ENCODE peak calls at places on chromosomes 16 and 17, in eight cellular contexts. One of them, this sample, is unnamed.

GRCh38 chr16:85067431-85067830 is 39.8 kb downstream of the KIAA0513 start:
- DNase-seq in IMR-90: no peak
- DNase-seq in HFFc6: no peak
- DNase-seq in lower leg skin: no peak
- DNase-seq in neural crest cell: no peak
- DNase-seq in fibroblast of the aortic adventitia: no peak
- DNase-seq in AG04450: no peak
- DNase-seq in astrocyte of the spinal cord: no peak
- DNase-seq in this sample: no peak

GRCh38 chr17:74096456-74096855 is 107.0 kb upstream of the RPL38 start:
- DNase-seq in IMR-90: no peak
- DNase-seq in HFFc6: no peak
- DNase-seq in lower leg skin: no peak
- DNase-seq in neural crest cell: no peak
- DNase-seq in fibroblast of the aortic adventitia: no peak
- DNase-seq in AG04450: no peak
- DNase-seq in astrocyte of the spinal cord: no peak
- DNase-seq in this sample: no peak

GRCh38 chr17:29590261-29590978 is 972 bp upstream of the GIT1 start:
- DNase-seq in IMR-90: peak; percentile 58
- DNase-seq in HFFc6: peak; percentile 47
- DNase-seq in lower leg skin: peak; percentile 17
- DNase-seq in neural crest cell: no peak
- DNase-seq in fibroblast of the aortic adventitia: peak; percentile 66
- DNase-seq in AG04450: no peak
- DNase-seq in astrocyte of the spinal cord: peak; percentile 53
- DNase-seq in this sample: no peak

GRCh38 chr17:57667461-57667923 is 77.6 kb downstream of the CCDC182 start:
- DNase-seq in IMR-90: no peak
- DNase-seq in HFFc6: no peak
- DNase-seq in lower leg skin: no peak
- DNase-seq in neural crest cell: no peak
- DNase-seq in fibroblast of the aortic adventitia: no peak
- DNase-seq in AG04450: no peak
- DNase-seq in astrocyte of the spinal cord: no peak
- DNase-seq in this sample: no peak

GRCh38 chr16:87410530-87410929 is 18.4 kb downstream of the MAP1LC3B start:
- DNase-seq in IMR-90: no peak
- DNase-seq in HFFc6: no peak
- DNase-seq in lower leg skin: no peak
- DNase-seq in neural crest cell: no peak
- DNase-seq in fibroblast of the aortic adventitia: no peak
- DNase-seq in AG04450: no peak
- DNase-seq in astrocyte of the spinal cord: no peak
- DNase-seq in this sample: no peak

GRCh38 chr16:19783363-19783762 is 65.3 kb downstream of the IQCK start:
- DNase-seq in IMR-90: no peak
- DNase-seq in HFFc6: no peak
- DNase-seq in lower leg skin: no peak
- DNase-seq in neural crest cell: no peak
- DNase-seq in fibroblast of the aortic adventitia: peak; percentile 39
- DNase-seq in AG04450: no peak
- DNase-seq in astrocyte of the spinal cord: no peak
- DNase-seq in this sample: peak; percentile 22

GRCh38 chr17:27458524-27458908 is 2.3 kb downstream of the KSR1 start:
- DNase-seq in IMR-90: no peak
- DNase-seq in HFFc6: no peak
- DNase-seq in lower leg skin: no peak
- DNase-seq in neural crest cell: no peak
- DNase-seq in fibroblast of the aortic adventitia: no peak
- DNase-seq in AG04450: no peak
- DNase-seq in astrocyte of the spinal cord: peak; percentile 39
- DNase-seq in this sample: no peak

GRCh38 chr17:78618264-78619066 is 41.3 kb upstream of the DNAH17 start:
- DNase-seq in IMR-90: no peak
- DNase-seq in HFFc6: no peak
- DNase-seq in lower leg skin: peak; percentile 31
- DNase-seq in neural crest cell: no peak
- DNase-seq in fibroblast of the aortic adventitia: peak; percentile 63
- DNase-seq in AG04450: no peak
- DNase-seq in astrocyte of the spinal cord: no peak
- DNase-seq in this sample: no peak

GRCh38 chr17:68319420-68320162 is 28.3 kb downstream of the ARSG start:
- DNase-seq in IMR-90: no peak
- DNase-seq in HFFc6: no peak
- DNase-seq in lower leg skin: no peak
- DNase-seq in neural crest cell: no peak
- DNase-seq in fibroblast of the aortic adventitia: no peak
- DNase-seq in AG04450: no peak
- DNase-seq in astrocyte of the spinal cord: no peak
- DNase-seq in this sample: no peak

GRCh38 chr16:11682655-11683096 is 14.4 kb downstream of the SNN start:
- DNase-seq in IMR-90: peak; percentile 99
- DNase-seq in HFFc6: peak; percentile 89
- DNase-seq in lower leg skin: no peak
- DNase-seq in neural crest cell: no peak
- DNase-seq in fibroblast of the aortic adventitia: peak; percentile 89
- DNase-seq in AG04450: peak; percentile 83
- DNase-seq in astrocyte of the spinal cord: peak; percentile 92
- DNase-seq in this sample: no peak

GRCh38 chr16:9824191-9824590 is 358.0 kb downstream of the GRIN2A start:
- DNase-seq in IMR-90: no peak
- DNase-seq in HFFc6: no peak
- DNase-seq in lower leg skin: no peak
- DNase-seq in neural crest cell: no peak
- DNase-seq in fibroblast of the aortic adventitia: no peak
- DNase-seq in AG04450: no peak
- DNase-seq in astrocyte of the spinal cord: no peak
- DNase-seq in this sample: no peak

GRCh38 chr17:82238562-82239201 is 9.8 kb downstream of the SLC16A3 start:
- DNase-seq in IMR-90: peak; percentile 66
- DNase-seq in HFFc6: peak; percentile 81
- DNase-seq in lower leg skin: peak; percentile 78
- DNase-seq in neural crest cell: no peak
- DNase-seq in fibroblast of the aortic adventitia: peak; percentile 55
- DNase-seq in AG04450: no peak
- DNase-seq in astrocyte of the spinal cord: peak; percentile 76
- DNase-seq in this sample: no peak
- TF ChIP-seq CTCF in IMR-90: no peak
- TF ChIP-seq CTCF in HFFc6: no peak
- TF ChIP-seq CTCF in lower leg skin: no peak
- TF ChIP-seq CTCF in neural crest cell: no peak
- TF ChIP-seq CTCF in fibroblast of the aortic adventitia: no peak
- TF ChIP-seq CTCF in AG04450: no peak
- TF ChIP-seq CTCF in astrocyte of the spinal cord: no peak
- TF ChIP-seq CTCF in this sample: no peak

GRCh38 chr16:88924834-88925539 is 52.0 kb downstream of the CBFA2T3 start:
- DNase-seq in IMR-90: peak; percentile 73
- DNase-seq in HFFc6: peak; percentile 52
- DNase-seq in lower leg skin: no peak
- DNase-seq in neural crest cell: no peak
- DNase-seq in fibroblast of the aortic adventitia: peak; percentile 86
- DNase-seq in AG04450: peak; percentile 20
- DNase-seq in astrocyte of the spinal cord: peak; percentile 82
- DNase-seq in this sample: no peak
- TF ChIP-seq CTCF in IMR-90: peak; percentile 58
- TF ChIP-seq CTCF in HFFc6: peak; percentile 50
- TF ChIP-seq CTCF in lower leg skin: no peak
- TF ChIP-seq CTCF in neural crest cell: peak; percentile 33
- TF ChIP-seq CTCF in fibroblast of the aortic adventitia: peak; percentile 54
- TF ChIP-seq CTCF in AG04450: peak; percentile 51
- TF ChIP-seq CTCF in astrocyte of the spinal cord: peak; percentile 55
- TF ChIP-seq CTCF in this sample: no peak

GRCh38 chr16:30956601-30957455 is 726 bp upstream of the SETD1A start:
- DNase-seq in IMR-90: peak; percentile 81
- DNase-seq in HFFc6: peak; percentile 87
- DNase-seq in lower leg skin: peak; percentile 67
- DNase-seq in neural crest cell: peak; percentile 82
- DNase-seq in fibroblast of the aortic adventitia: peak; percentile 84
- DNase-seq in AG04450: no peak
- DNase-seq in astrocyte of the spinal cord: peak; percentile 86
- DNase-seq in this sample: peak; percentile 86
- TF ChIP-seq CTCF in IMR-90: peak; percentile 24
- TF ChIP-seq CTCF in HFFc6: peak; percentile 58
- TF ChIP-seq CTCF in lower leg skin: no peak
- TF ChIP-seq CTCF in neural crest cell: peak; percentile 36
- TF ChIP-seq CTCF in fibroblast of the aortic adventitia: peak; percentile 32
- TF ChIP-seq CTCF in AG04450: peak; percentile 39
- TF ChIP-seq CTCF in astrocyte of the spinal cord: peak; percentile 44
- TF ChIP-seq CTCF in this sample: no peak

DNA sequence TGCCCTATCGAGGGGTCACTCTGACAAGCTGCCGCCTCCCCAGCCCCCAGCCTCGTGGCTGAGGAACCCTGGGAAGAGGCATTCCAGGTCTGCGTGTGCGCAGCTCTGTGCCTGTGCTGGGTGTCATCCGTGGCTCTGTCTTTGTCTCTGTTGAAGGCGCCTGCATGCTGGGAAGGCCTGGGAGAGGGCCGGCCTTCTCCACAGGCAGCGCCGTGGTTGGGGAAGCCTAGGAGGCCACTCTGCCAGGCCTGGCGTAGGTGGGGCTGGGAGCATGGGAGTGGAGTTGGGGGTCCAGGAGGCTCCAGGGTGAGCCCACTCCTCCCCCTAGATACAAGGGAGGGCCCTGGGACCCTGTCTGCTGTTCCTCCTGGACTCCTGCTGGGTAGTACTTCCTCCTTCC is 3.3 kb downstream of the NHERF2 start:
- DNase-seq in IMR-90: no peak
- DNase-seq in HFFc6: no peak
- DNase-seq in lower leg skin: no peak
- DNase-seq in neural crest cell: no peak
- DNase-seq in fibroblast of the aortic adventitia: no peak
- DNase-seq in AG04450: no peak
- DNase-seq in astrocyte of the spinal cord: no peak
- DNase-seq in this sample: no peak
- TF ChIP-seq CTCF in IMR-90: no peak
- TF ChIP-seq CTCF in HFFc6: no peak
- TF ChIP-seq CTCF in lower leg skin: no peak
- TF ChIP-seq CTCF in neural crest cell: no peak
- TF ChIP-seq CTCF in fibroblast of the aortic adventitia: no peak
- TF ChIP-seq CTCF in AG04450: no peak
- TF ChIP-seq CTCF in astrocyte of the spinal cord: no peak
- TF ChIP-seq CTCF in this sample: no peak

GRCh38 chr16:5071681-5072333 is at the start of gene ALG1:
- DNase-seq in IMR-90: peak; percentile 82
- DNase-seq in HFFc6: peak; percentile 80
- DNase-seq in lower leg skin: peak; percentile 84
- DNase-seq in neural crest cell: peak; percentile 78
- DNase-seq in fibroblast of the aortic adventitia: peak; percentile 87
- DNase-seq in AG04450: peak; percentile 63
- DNase-seq in astrocyte of the spinal cord: peak; percentile 85
- DNase-seq in this sample: peak; percentile 79
- TF ChIP-seq CTCF in IMR-90: no peak
- TF ChIP-seq CTCF in HFFc6: no peak
- TF ChIP-seq CTCF in lower leg skin: no peak
- TF ChIP-seq CTCF in neural crest cell: no peak
- TF ChIP-seq CTCF in fibroblast of the aortic adventitia: no peak
- TF ChIP-seq CTCF in AG04450: no peak
- TF ChIP-seq CTCF in astrocyte of the spinal cord: no peak
- TF ChIP-seq CTCF in this sample: no peak

GRCh38 chr17:5045496-5045895 is 10.3 kb upstream of the SLC52A1 start:
- DNase-seq in IMR-90: no peak
- DNase-seq in HFFc6: no peak
- DNase-seq in lower leg skin: no peak
- DNase-seq in neural crest cell: no peak
- DNase-seq in fibroblast of the aortic adventitia: no peak
- DNase-seq in AG04450: no peak
- DNase-seq in astrocyte of the spinal cord: no peak
- DNase-seq in this sample: no peak
- TF ChIP-seq CTCF in IMR-90: no peak
- TF ChIP-seq CTCF in HFFc6: no peak
- TF ChIP-seq CTCF in lower leg skin: no peak
- TF ChIP-seq CTCF in neural crest cell: no peak
- TF ChIP-seq CTCF in fibroblast of the aortic adventitia: no peak
- TF ChIP-seq CTCF in AG04450: no peak
- TF ChIP-seq CTCF in astrocyte of the spinal cord: no peak
- TF ChIP-seq CTCF in this sample: no peak

GRCh38 chr17:48134912-48135480 is 27.4 kb downstream of the SNX11 start:
- DNase-seq in IMR-90: no peak
- DNase-seq in HFFc6: no peak
- DNase-seq in lower leg skin: no peak
- DNase-seq in neural crest cell: no peak
- DNase-seq in fibroblast of the aortic adventitia: no peak
- DNase-seq in AG04450: no peak
- DNase-seq in astrocyte of the spinal cord: no peak
- DNase-seq in this sample: no peak
- TF ChIP-seq CTCF in IMR-90: peak; percentile 18
- TF ChIP-seq CTCF in HFFc6: peak; percentile 36
- TF ChIP-seq CTCF in lower leg skin: no peak
- TF ChIP-seq CTCF in neural crest cell: peak; percentile 26
- TF ChIP-seq CTCF in fibroblast of the aortic adventitia: no peak
- TF ChIP-seq CTCF in AG04450: peak; percentile 14
- TF ChIP-seq CTCF in astrocyte of the spinal cord: peak; percentile 25
- TF ChIP-seq CTCF in this sample: no peak

GRCh38 chr16:1053700-1054368 is 18.7 kb upstream of the SSTR5 start:
- DNase-seq in IMR-90: no peak
- DNase-seq in HFFc6: no peak
- DNase-seq in lower leg skin: no peak
- DNase-seq in neural crest cell: no peak
- DNase-seq in fibroblast of the aortic adventitia: no peak
- DNase-seq in AG04450: no peak
- DNase-seq in astrocyte of the spinal cord: no peak
- DNase-seq in this sample: no peak
- TF ChIP-seq CTCF in IMR-90: no peak
- TF ChIP-seq CTCF in HFFc6: no peak
- TF ChIP-seq CTCF in lower leg skin: no peak
- TF ChIP-seq CTCF in neural crest cell: no peak
- TF ChIP-seq CTCF in fibroblast of the aortic adventitia: no peak
- TF ChIP-seq CTCF in AG04450: no peak
- TF ChIP-seq CTCF in astrocyte of the spinal cord: no peak
- TF ChIP-seq CTCF in this sample: no peak

GRCh38 chr17:36778458-36778857 is 158.8 kb upstream of the LHX1 start:
- DNase-seq in IMR-90: no peak
- DNase-seq in HFFc6: no peak
- DNase-seq in lower leg skin: no peak
- DNase-seq in neural crest cell: no peak
- DNase-seq in fibroblast of the aortic adventitia: no peak
- DNase-seq in AG04450: no peak
- DNase-seq in astrocyte of the spinal cord: no peak
- DNase-seq in this sample: no peak
- TF ChIP-seq CTCF in IMR-90: no peak
- TF ChIP-seq CTCF in HFFc6: no peak
- TF ChIP-seq CTCF in lower leg skin: no peak
- TF ChIP-seq CTCF in neural crest cell: no peak
- TF ChIP-seq CTCF in fibroblast of the aortic adventitia: no peak
- TF ChIP-seq CTCF in AG04450: no peak
- TF ChIP-seq CTCF in astrocyte of the spinal cord: no peak
- TF ChIP-seq CTCF in this sample: no peak

DNA sequence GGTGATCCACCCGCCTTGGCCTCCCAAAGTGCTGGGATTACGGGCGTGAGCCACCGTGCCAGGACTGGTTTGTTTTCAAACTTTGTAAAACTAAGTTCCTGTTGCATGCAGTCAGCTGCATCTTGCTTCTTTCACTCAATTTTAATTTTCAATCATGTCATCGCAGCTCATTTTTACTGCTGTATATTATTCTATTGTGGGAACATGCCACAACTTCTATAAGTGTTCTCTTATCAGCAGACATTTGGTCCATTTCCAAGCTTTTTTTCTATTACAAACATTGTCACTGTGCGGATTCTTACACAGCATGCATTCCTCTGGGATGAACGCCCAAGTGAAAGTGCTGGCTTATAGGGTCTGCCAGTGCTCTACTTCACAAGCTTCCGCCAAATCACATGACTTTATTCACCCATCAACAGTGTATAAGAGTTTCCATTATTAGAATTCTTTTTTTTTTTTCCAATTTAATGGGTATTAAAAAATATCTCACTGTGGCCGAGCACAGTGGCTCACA is 22.7 kb downstream of the GINS3 start:
- DNase-seq in IMR-90: peak; percentile 29
- DNase-seq in HFFc6: no peak
- DNase-seq in lower leg skin: no peak
- DNase-seq in neural crest cell: no peak
- DNase-seq in fibroblast of the aortic adventitia: peak; percentile 57
- DNase-seq in AG04450: no peak
- DNase-seq in astrocyte of the spinal cord: peak; percentile 10
- DNase-seq in this sample: no peak
- TF ChIP-seq CTCF in IMR-90: no peak
- TF ChIP-seq CTCF in HFFc6: no peak
- TF ChIP-seq CTCF in lower leg skin: no peak
- TF ChIP-seq CTCF in neural crest cell: no peak
- TF ChIP-seq CTCF in fibroblast of the aortic adventitia: no peak
- TF ChIP-seq CTCF in AG04450: no peak
- TF ChIP-seq CTCF in astrocyte of the spinal cord: no peak
- TF ChIP-seq CTCF in this sample: no peak

This sample was measured in mesothelial cell of epicardium.